ENCODE peak calls at places on chromosomes 6 and 20, in six cellular contexts. M, Y, T, K, C and N are unnamed samples.

GRCh38 chr20:57613481-57613921 is 6.7 kb downstream of the ZBP1 start:
- DNase-seq in M (no peak), C (no peak), K (no peak), Y (no peak), T (no peak), N (no peak)

GRCh38 chr6:135680964-135681913 is 170.3 kb upstream of the PDE7B start:
- DNase-seq in K (no peak), M (no peak), C (no peak), T (no peak), Y (no peak), N (no peak)

GRCh38 chr6:170073846-170074245 is 217.0 kb downstream of the DLL1 start:
- DNase-seq in M (no peak), T (no peak), C (no peak), K (no peak), Y (no peak), N (no peak)

GRCh38 chr6:77470983-77471382 is 7.7 kb upstream of the HTR1B start:
- DNase-seq in C (no peak), T (no peak), M (no peak), Y (no peak), K (no peak), N (no peak)

GRCh38 chr20:23533161-23533560 is 35.1 kb downstream of the CST9L start:
- DNase-seq in C (peak), M (no peak), Y (no peak), T (no peak), K (no peak), N (peak)

GRCh38 chr6:156729248-156729647 is 47.9 kb upstream of the ARID1B start:
- DNase-seq in M (no peak), K (no peak), T (no peak), C (no peak), Y (no peak), N (no peak)

GRCh38 chr6:996271-996852 is 303.4 kb upstream of the EXOC2 start:
- DNase-seq in T (no peak), Y (no peak), C (no peak), K (no peak), M (no peak), N (no peak)

GRCh38 chr20:35978041-35978513 is 9.7 kb downstream of the CNBD2 start:
- DNase-seq in Y (no peak), C (no peak), M (no peak), K (no peak), T (no peak), N (no peak)

GRCh38 chr6:156175971-156176421 is 601.2 kb upstream of the ARID1B start:
- DNase-seq in K (no peak), C (peak), Y (no peak), M (peak), T (peak), N (peak)

GRCh38 chr20:62303327-62304226 is 780 bp downstream of the ADRM1 start:
- DNase-seq in Y (no peak), K (no peak), C (no peak), T (peak), M (peak), N (no peak)

GRCh38 chr20:45407067-45407745 is 883 bp upstream of the DBNDD2 start:
- DNase-seq in M (peak), K (no peak), C (peak), T (peak), Y (no peak), N (peak)

GRCh38 chr6:7126759-7127158 is 19.0 kb downstream of the RREB1 start:
- DNase-seq in M (no peak), C (no peak), T (no peak), Y (no peak), K (no peak), N (no peak)

GRCh38 chr6:1244941-1245340 is 67.0 kb upstream of the FOXQ1 start:
- DNase-seq in Y (no peak), T (peak), C (no peak), K (no peak), M (no peak), N (no peak)

GRCh38 chr6:89433637-89434499 is 916 bp downstream of the ANKRD6 start:
- DNase-seq in M (peak), Y (no peak), K (peak), T (no peak), C (peak), N (no peak)

GRCh38 chr6:121651420-121651819 is 216.0 kb downstream of the GJA1 start:
- DNase-seq in T (no peak), C (no peak), M (no peak), K (no peak), Y (no peak), N (no peak)

GRCh38 chr6:43954311-43955131 is 172.7 kb downstream of the MRPL14 start:
- DNase-seq in M (no peak), C (no peak), K (no peak), T (peak), Y (no peak), N (no peak)

GRCh38 chr6:28758046-28758817 is 165.6 kb downstream of the TRIM27 start:
- DNase-seq in M (no peak), T (no peak), C (peak), K (no peak), Y (no peak), N (no peak)

GRCh38 chr6:84546427-84546914 is 217.9 kb downstream of the TBX18 start:
- DNase-seq in K (no peak), M (no peak), Y (no peak), T (peak), C (no peak), N (no peak)

GRCh38 chr6:117908246-117909107 is 1.4 kb downstream of the SLC35F1 start:
- DNase-seq in M (peak), T (peak), Y (no peak), K (no peak), C (peak), N (no peak)

GRCh38 chr20:62888910-62889309 is 27.3 kb upstream of the TCFL5 start:
- DNase-seq in Y (no peak), K (no peak), C (no peak), T (no peak), M (no peak), N (no peak)

GRCh38 chr6:25537349-25538018 is 114.5 kb upstream of the SCGN start:
- DNase-seq in Y (no peak), K (no peak), C (no peak), T (no peak), M (no peak), N (no peak)

GRCh38 chr6:163212123-163212522 is 202.4 kb upstream of the QKI start:
- DNase-seq in C (no peak), K (no peak), M (no peak), T (no peak), Y (no peak), N (no peak)

GRCh38 chr6:41967312-41968287 is 26.0 kb upstream of the CCND3 start:
- DNase-seq in T (no peak), M (no peak), K (no peak), Y (no peak), C (peak), N (no peak)